ENCODE peak calls at places on chromosomes 7 and 10, in nine cellular contexts. T is CD4-positive, alpha-beta memory T cell; F is dorsolateral prefrontal cortex; L is brain microvascular endothelial cell; A is uterus; S is thoracic aorta; H is Caco-2; R is fibroblast of lung; G is neural progenitor cell. K is an unnamed sample.

GRCh38 chr10:69958232-69958902 is 94.3 kb upstream of the MACROH2A2 start:
- DNase-seq in L (peak; percentile 34), F (no peak), A (no peak), T (peak; percentile 22), R (peak; percentile 63), G (peak; percentile 66), H (peak; percentile 49), S (no peak), K (no peak)

GRCh38 chr10:102743588-102744373 is at the start of gene WBP1L:
- DNase-seq in L (peak; percentile 99), T (peak; percentile 97), A (peak; percentile 98), H (peak; percentile 98), F (peak; percentile 98), G (peak; percentile 98), S (peak; percentile 94), R (peak; percentile 100), K (peak; percentile 97)

GRCh38 chr10:971150-971542 is 17.1 kb upstream of the GTPBP4 start:
- DNase-seq in T (no peak), F (no peak), A (no peak), R (peak; percentile 52), S (no peak), H (no peak), G (no peak), L (no peak), K (no peak)

GRCh38 chr10:92087750-92088395 is 164.3 kb downstream of the BTAF1 start:
- DNase-seq in R (peak; percentile 86), F (peak; percentile 84), L (peak; percentile 79), S (peak; percentile 38), H (peak; percentile 84), G (peak; percentile 85), T (peak; percentile 52), A (peak; percentile 72), K (no peak)

GRCh38 chr10:31697271-31698168 is 231.1 kb downstream of the ARHGAP12 start:
- DNase-seq in T (no peak), H (no peak), L (peak; percentile 86), S (peak; percentile 85), R (peak; percentile 89), A (peak; percentile 89), F (peak; percentile 66), G (no peak), K (peak; percentile 93)

GRCh38 chr10:124403548-124403947 is 15.2 kb downstream of the OAT start:
- DNase-seq in T (peak; percentile 75), R (peak; percentile 86), L (peak; percentile 63), H (no peak), A (no peak), G (peak; percentile 92), F (peak; percentile 34), S (no peak), K (peak; percentile 21)

GRCh38 chr7:11830582-11831382 is 1.2 kb downstream of the THSD7A start:
- DNase-seq in R (peak; percentile 29), L (no peak), T (no peak), H (no peak), S (no peak), A (no peak), G (no peak), F (no peak), K (no peak)

GRCh38 chr7:112745635-112746034 is 44.6 kb downstream of the TMEM168 start:
- DNase-seq in H (no peak), G (no peak), T (no peak), F (no peak), A (no peak), S (no peak), L (no peak), R (no peak), K (no peak)

GRCh38 chr10:115657161-115657850 is 564.1 kb downstream of the ATRNL1 start:
- DNase-seq in T (no peak), G (no peak), F (no peak), S (no peak), R (peak; percentile 4), A (no peak), L (peak; percentile 66), H (no peak), K (no peak)

GRCh38 chr7:47771301-47771989 is 176.8 kb downstream of the PKD1L1 start:
- DNase-seq in T (no peak), A (peak; percentile 35), G (no peak), R (peak; percentile 25), L (no peak), H (no peak), S (peak; percentile 52), F (no peak), K (peak; percentile 78)

GRCh38 chr7:97006146-97006950 is 995 bp downstream of the DLX6 start:
- DNase-seq in T (peak; percentile 41), H (peak; percentile 82), L (no peak), F (no peak), A (no peak), R (peak; percentile 16), S (no peak), G (peak; percentile 86), K (no peak)

GRCh38 chr7:125611582-125611981 is 682.0 kb upstream of the POT1 start:
- DNase-seq in G (no peak), T (no peak), S (no peak), H (no peak), F (no peak), A (no peak), R (no peak), L (no peak), K (no peak)

GRCh38 chr10:101217450-101218281 is 11.6 kb downstream of the LBX1 start:
- DNase-seq in T (no peak), G (peak; percentile 96), H (no peak), S (no peak), A (no peak), F (no peak), L (no peak), R (peak; percentile 30), K (no peak)
- H3K27me3 ChIP-seq in T (peaks cover 80% of the 10 kb centered on the region), G (peaks cover 100% of the 10 kb centered on the region), H (no peaks in the 10 kb centered on the region), S (peaks cover 47% of the 10 kb centered on the region), A (peaks cover 71% of the 10 kb centered on the region), F (peaks cover 94% of the 10 kb centered on the region), L (peaks cover 86% of the 10 kb centered on the region), R (peaks cover 75% of the 10 kb centered on the region), K (peaks cover 100% of the 10 kb centered on the region)

GRCh38 chr7:2687881-2688318 is at the start of gene AMZ1:
- DNase-seq in A (no peak), L (no peak), H (no peak), F (no peak), R (no peak), T (no peak), G (peak; percentile 49), S (no peak), K (no peak)

GRCh38 chr7:2691223-2691818 is 3.3 kb downstream of the AMZ1 start:
- DNase-seq in S (no peak), G (no peak), R (no peak), F (no peak), T (no peak), L (no peak), H (no peak), A (no peak), K (no peak)

GRCh38 chr7:2688409-2689342 is 674 bp downstream of the AMZ1 start:
- DNase-seq in L (no peak), A (no peak), S (no peak), H (no peak), G (peak; percentile 51), F (peak; percentile 57), R (no peak), T (no peak), K (no peak)

GRCh38 chr7:2689951-2690705 is 2.1 kb downstream of the AMZ1 start:
- DNase-seq in G (no peak), R (peak; percentile 44), F (no peak), A (no peak), S (no peak), T (no peak), H (no peak), L (peak; percentile 79), K (no peak)

DNA sequence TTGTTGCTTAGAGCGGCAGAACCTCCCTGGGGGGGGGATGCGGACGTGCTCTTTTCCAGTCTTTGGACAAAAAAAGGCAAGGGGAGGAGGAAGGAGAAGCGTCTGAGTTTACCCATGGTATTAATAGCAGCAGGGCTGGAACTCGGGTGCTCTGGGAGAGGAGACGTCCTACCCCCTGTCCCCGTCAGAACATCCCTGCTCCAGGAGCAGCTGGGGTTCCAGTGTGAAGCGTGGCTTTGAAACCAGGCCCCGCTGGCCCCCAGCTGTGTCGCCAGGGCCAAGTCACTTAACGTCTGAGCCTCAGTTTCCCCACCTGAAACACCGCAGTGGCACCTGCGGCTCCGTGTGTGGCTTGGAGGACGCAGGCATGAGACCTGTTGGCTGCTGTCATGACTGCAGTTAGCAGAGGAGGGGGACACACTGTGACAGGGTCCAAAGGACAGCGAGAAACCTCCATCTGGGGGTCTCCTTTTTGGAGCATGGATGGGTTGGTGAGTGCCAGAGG is 1.4 kb downstream of the AMZ1 start:
- DNase-seq in R (no peak), A (no peak), F (no peak), G (no peak), S (no peak), L (no peak), H (no peak), T (no peak), K (no peak)
- H3K4me3 ChIP-seq in R (no peak overlapping the region), A (no peak overlapping the region), F (peak overlapping the region; percentile 48), G (no peak overlapping the region), S (peak overlapping the region; percentile 68), L (no peak overlapping the region), H (no peak overlapping the region), T (no peak overlapping the region), K (no peak overlapping the region)

DNA sequence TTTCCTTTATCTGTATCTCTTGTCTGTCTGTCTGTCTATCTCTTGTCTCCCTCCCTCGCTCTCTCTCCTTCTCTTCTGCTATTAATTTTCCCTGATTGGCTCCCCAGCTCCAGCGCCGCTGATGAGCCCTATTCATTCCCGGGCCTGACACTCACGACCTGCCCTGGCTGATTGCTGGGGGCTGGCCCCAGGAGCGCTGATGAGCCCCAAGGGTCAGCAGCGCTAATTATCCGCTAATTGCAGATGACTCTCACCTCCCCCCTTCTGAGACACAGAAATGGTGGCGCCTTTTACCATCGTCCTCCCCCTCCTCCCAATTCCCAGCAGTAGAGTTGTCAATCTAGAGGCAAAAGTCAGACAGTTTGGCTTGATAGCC is 1.3 kb upstream of the GBX1 start:
- DNase-seq in R (no peak), A (no peak), F (no peak), S (no peak), H (no peak), G (peak; percentile 39), T (no peak), L (no peak), K (peak; percentile 61)
- H3K27me3 ChIP-seq in R (peaks cover 51% of the 10 kb centered on the region), A (peaks cover 20% of the 10 kb centered on the region), F (peaks cover 38% of the 10 kb centered on the region), S (peaks cover 6% of the 10 kb centered on the region), H (peaks cover 13% of the 10 kb centered on the region), G (peaks cover 99% of the 10 kb centered on the region), T (peaks cover 33% of the 10 kb centered on the region), L (peaks cover 59% of the 10 kb centered on the region), K (peaks cover 71% of the 10 kb centered on the region)

DNA sequence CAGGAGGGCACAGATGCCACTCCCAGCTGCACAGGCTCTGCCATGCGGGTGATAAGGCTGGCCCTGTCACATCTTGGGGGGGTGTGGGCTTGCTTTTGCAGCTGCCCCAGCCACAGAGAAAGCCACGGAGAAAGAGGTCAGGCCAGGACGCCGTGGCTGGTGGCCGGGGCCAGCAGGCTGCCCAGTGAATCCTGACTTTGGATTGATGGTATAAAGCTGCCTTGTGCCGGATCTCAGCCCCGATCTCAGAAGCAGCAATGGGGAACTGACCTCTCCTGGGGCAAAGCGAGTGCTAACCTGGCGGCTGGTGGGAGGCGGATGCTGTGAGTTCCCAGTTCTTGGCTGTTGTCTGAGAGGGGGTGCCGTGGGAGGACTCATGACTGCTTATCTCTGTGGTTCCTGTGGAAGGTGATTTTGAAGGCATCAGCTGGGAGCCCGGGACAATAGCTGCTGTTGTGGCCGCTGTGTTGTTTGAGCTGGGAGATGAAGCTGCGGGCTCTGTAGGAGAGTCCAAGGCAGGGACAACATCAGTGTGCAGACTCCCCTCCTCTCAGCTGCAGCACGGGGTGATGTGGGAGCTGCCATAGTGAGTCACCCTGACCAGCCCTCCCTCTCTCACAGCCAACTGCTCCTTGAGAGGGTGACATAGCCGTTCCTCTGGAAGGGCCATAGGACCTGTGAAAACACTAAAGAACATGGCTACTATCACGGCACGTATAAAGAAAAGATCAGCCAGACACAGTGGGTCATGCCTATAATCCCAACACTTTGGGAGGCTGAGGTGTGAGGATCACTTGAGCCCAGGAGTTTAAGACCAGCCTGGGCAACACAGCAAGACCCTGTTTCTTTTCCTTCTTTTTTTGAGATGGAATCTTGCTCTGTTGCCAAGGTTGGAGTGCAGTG is 17.0 kb downstream of the IL15RA start:
- DNase-seq in A (peak; percentile 54), T (no peak), R (peak; percentile 26), F (peak; percentile 23), S (no peak), G (no peak), L (peak; percentile 32), H (peak; percentile 34), K (peak; percentile 62)
- H3K4me3 ChIP-seq in A (no peak overlapping the region), T (no peak overlapping the region), R (no peak overlapping the region), F (no peak overlapping the region), S (no peak overlapping the region), G (no peak overlapping the region), L (no peak overlapping the region), H (no peak overlapping the region), K (no peak overlapping the region)